ENCODE peak calls at places on chromosomes 12 and 14, in seven cellular contexts. Q, Z, V, R, E, Y and W are unnamed samples.

GRCh38 chr14:54647378-54647777 is 80.5 kb downstream of the SAMD4A start:
- DNase-seq in Q (no peak), R (no peak), E (no peak), Y (no peak), Z (no peak), V (no peak), W (no peak)

GRCh38 chr12:81294325-81295190 is 216.7 kb downstream of the ACSS3 start:
- DNase-seq in E (no peak), Y (no peak), R (no peak), V (peak; percentile 28), Q (no peak), Z (no peak), W (no peak)

GRCh38 chr12:60704171-60704914 is 1108.5 kb downstream of the SLC16A7 start:
- DNase-seq in E (no peak), V (no peak), Y (no peak), Z (no peak), R (no peak), Q (no peak), W (no peak)

GRCh38 chr12:62631531-62632520 is 165.2 kb downstream of the MON2 start:
- DNase-seq in R (peak; percentile 57), Y (peak; percentile 90), V (peak; percentile 67), Q (peak; percentile 68), E (peak; percentile 97), Z (peak; percentile 83), W (no peak)

GRCh38 chr14:100540926-100541620 is 46.1 kb downstream of the BEGAIN start:
- DNase-seq in Q (no peak), R (no peak), E (no peak), V (no peak), Y (peak; percentile 65), Z (no peak), W (no peak)

GRCh38 chr14:105257464-105257863 is 9.1 kb downstream of the BTBD6 start:
- DNase-seq in Q (peak; percentile 97), Z (no peak), Y (no peak), R (no peak), E (no peak), V (no peak), W (no peak)

GRCh38 chr12:49296034-49296835 is 1.3 kb downstream of the PRPH start:
- DNase-seq in Q (peak; percentile 76), E (peak; percentile 28), Y (peak; percentile 97), R (peak; percentile 89), V (no peak), Z (no peak), W (no peak)

GRCh38 chr12:52506858-52507715 is 13.1 kb downstream of the KRT5 start:
- DNase-seq in E (peak; percentile 70), Z (no peak), V (peak; percentile 66), Q (peak; percentile 14), Y (peak; percentile 73), R (no peak), W (no peak)

GRCh38 chr14:80055912-80056801 is 155.1 kb downstream of the DIO2 start:
- DNase-seq in R (no peak), Z (no peak), Y (peak; percentile 26), V (peak; percentile 45), E (peak; percentile 79), Q (peak; percentile 25), W (no peak)

GRCh38 chr14:70601162-70601561 is 707 bp upstream of the MED6 start:
- DNase-seq in Y (no peak), V (peak; percentile 17), E (peak; percentile 26), Q (no peak), R (no peak), Z (no peak), W (no peak)

GRCh38 chr14:31508140-31508539 is 20.3 kb upstream of the GPR33 start:
- DNase-seq in V (no peak), Z (no peak), R (no peak), E (no peak), Y (no peak), Q (no peak), W (no peak)

GRCh38 chr14:82309199-82309598 is 775.5 kb upstream of the SEL1L start:
- DNase-seq in V (no peak), E (no peak), Y (no peak), Q (no peak), Z (no peak), R (no peak), W (no peak)

GRCh38 chr14:93430889-93431670 is at the start of gene UNC79:
- DNase-seq in E (peak; percentile 1), Y (peak; percentile 83), R (no peak), Z (no peak), Q (no peak), V (no peak), W (no peak)

GRCh38 chr12:132323171-132324010 is 6.0 kb downstream of the GALNT9 start:
- DNase-seq in Y (no peak), V (no peak), Q (no peak), E (no peak), Z (no peak), R (no peak), W (no peak)

GRCh38 chr14:69712637-69713088 is 54.3 kb upstream of the SRSF5 start:
- DNase-seq in R (no peak), Q (peak; percentile 89), Y (peak; percentile 61), E (no peak), Z (no peak), V (peak; percentile 4), W (no peak)

GRCh38 chr14:93464271-93464670 is 33.5 kb downstream of the UNC79 start:
- DNase-seq in V (no peak), R (no peak), E (no peak), Q (no peak), Z (no peak), Y (no peak), W (no peak)

GRCh38 chr14:78399316-78399889 is 229.2 kb downstream of the NRXN3 start:
- DNase-seq in Y (peak; percentile 5), V (no peak), Q (peak; percentile 40), Z (no peak), E (peak; percentile 12), R (no peak), W (no peak)

GRCh38 chr14:85528080-85528881 is 1.7 kb upstream of the FLRT2 start:
- DNase-seq in Z (no peak), R (no peak), V (peak; percentile 61), Q (peak; percentile 20), E (peak; percentile 95), Y (peak; percentile 48), W (no peak)

GRCh38 chr12:109347579-109347978 is at the start of gene MYO1H:
- DNase-seq in Z (no peak), R (no peak), E (no peak), Q (peak; percentile 19), Y (no peak), V (no peak), W (no peak)

GRCh38 chr12:14845350-14845750 is 2.0 kb upstream of the ART4 start:
- DNase-seq in E (peak; percentile 80), Z (no peak), Q (peak; percentile 77), R (no peak), Y (peak; percentile 70), V (peak; percentile 44), W (no peak)